ENCODE peak calls at places on chromosomes 1 and 21, in nine cellular contexts. N, Z, S, U, Y, L, J, W and Q are unnamed samples.

GRCh38 chr1:212457740-212458338 is 25.1 kb downstream of the NENF start:
- DNase-seq in W (no peak), N (peak; percentile 65), S (no peak), Y (peak; percentile 21), Z (no peak), L (peak; percentile 66), U (peak; percentile 63), J (no peak), Q (no peak)

GRCh38 chr1:14627608-14628489 is 29.4 kb downstream of the KAZN start:
- DNase-seq in Z (no peak), L (no peak), S (no peak), Y (no peak), N (no peak), W (no peak), J (no peak), U (no peak), Q (no peak)

GRCh38 chr1:228000416-228000815 is 6.4 kb upstream of the WNT3A start:
- DNase-seq in S (no peak), Z (no peak), L (no peak), W (no peak), U (no peak), J (peak; percentile 16), Y (no peak), N (no peak), Q (no peak)

GRCh38 chr1:21565285-21565684 is 56.1 kb downstream of the ALPL start:
- DNase-seq in Z (no peak), L (no peak), N (no peak), S (no peak), J (no peak), U (no peak), Y (no peak), W (no peak), Q (no peak)

GRCh38 chr1:119046429-119047039 is 58.4 kb upstream of the TBX15 start:
- DNase-seq in U (peak; percentile 72), J (no peak), N (no peak), S (no peak), L (no peak), Y (peak; percentile 61), W (no peak), Z (peak; percentile 29), Q (no peak)

GRCh38 chr1:62321438-62321837 is 2.2 kb upstream of the KANK4 start:
- DNase-seq in U (peak; percentile 24), N (no peak), S (no peak), Y (peak; percentile 89), Z (peak; percentile 33), J (no peak), L (no peak), W (peak; percentile 87), Q (peak; percentile 56)

GRCh38 chr1:243848165-243849088 is 1.6 kb downstream of the AKT3 start:
- DNase-seq in W (no peak), S (no peak), Y (no peak), U (no peak), J (no peak), L (no peak), N (no peak), Z (no peak), Q (no peak)

GRCh38 chr1:112904831-112905227 is 51.2 kb downstream of the SLC16A1 start:
- DNase-seq in L (no peak), Y (no peak), N (no peak), W (no peak), S (no peak), U (no peak), Z (no peak), J (no peak), Q (no peak)

GRCh38 chr1:23187637-23188036 is 19.0 kb upstream of the LUZP1 start:
- DNase-seq in L (no peak), W (no peak), S (no peak), U (no peak), Y (no peak), N (no peak), J (no peak), Z (no peak), Q (no peak)

GRCh38 chr1:2192031-2192995 is 2.3 kb downstream of the FAAP20 start:
- DNase-seq in N (no peak), Z (peak; percentile 38), Y (peak; percentile 88), W (no peak), J (no peak), S (no peak), U (peak; percentile 81), L (no peak), Q (no peak)

GRCh38 chr1:103373991-103374390 is 151.5 kb upstream of the RNPC3 start:
- DNase-seq in S (no peak), J (no peak), Y (peak; percentile 21), U (no peak), W (no peak), L (no peak), Z (no peak), N (no peak), Q (no peak)

GRCh38 chr1:204356997-204357396 is 2.7 kb downstream of the PLEKHA6 start:
- DNase-seq in U (no peak), W (no peak), S (no peak), Y (no peak), L (no peak), N (no peak), J (no peak), Z (no peak), Q (no peak)

GRCh38 chr1:93908394-93909145 is 660 bp downstream of the GCLM start:
- DNase-seq in U (no peak), L (peak; percentile 60), S (no peak), Z (peak; percentile 3), W (no peak), N (peak; percentile 41), J (peak; percentile 76), Y (peak; percentile 7), Q (no peak)

GRCh38 chr1:29120955-29121485 is 2.7 kb downstream of the TMEM200B start:
- DNase-seq in Y (peak; percentile 38), S (no peak), Z (peak; percentile 35), N (peak; percentile 79), U (peak; percentile 39), L (peak; percentile 88), W (no peak), J (peak; percentile 76), Q (no peak)

GRCh38 chr1:8903410-8903809 is 24.9 kb upstream of the ENO1 start:
- DNase-seq in J (no peak), W (no peak), L (no peak), N (no peak), Z (no peak), Y (peak; percentile 44), U (peak; percentile 31), S (no peak), Q (no peak)
- TF ChIP-seq CTCF in J (no peak), W (no peak), L (no peak), N (no peak), Z (no peak), Y (no peak), U (no peak), S (no peak), Q (peak; percentile 31)

DNA sequence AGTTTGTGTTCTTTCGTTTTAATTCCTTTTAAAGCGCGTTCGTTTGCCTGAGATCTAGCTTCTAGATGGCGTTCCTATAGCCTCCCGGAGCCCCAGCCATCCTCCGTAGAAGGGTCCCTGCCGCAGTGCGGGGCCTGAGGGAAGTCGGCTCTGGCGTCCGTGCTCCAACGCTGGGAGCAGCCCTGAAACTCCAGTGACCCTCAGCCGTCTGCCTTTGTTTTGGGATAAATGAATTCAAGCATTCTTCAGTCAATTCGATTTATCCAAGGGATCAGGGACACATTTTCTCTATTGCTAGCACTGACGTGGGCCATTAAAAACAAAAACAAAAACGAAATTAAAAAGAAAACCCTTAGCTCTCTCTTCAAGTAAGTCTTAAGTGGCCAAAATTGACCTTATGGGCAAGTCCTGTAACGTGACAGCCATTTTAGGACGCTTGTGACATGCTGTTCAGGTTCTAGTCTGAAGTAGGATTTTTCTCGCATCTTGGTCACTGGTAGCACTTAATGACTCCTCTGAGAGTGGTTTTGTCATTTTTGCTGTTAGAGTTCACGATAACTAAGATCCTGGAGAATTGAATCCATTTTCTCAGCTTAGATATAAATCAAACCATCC is 757 bp upstream of the HSPA13 start:
- DNase-seq in Y (peak; percentile 31), Z (peak; percentile 2), L (peak; percentile 14), W (no peak), S (peak; percentile 12), J (no peak), U (peak; percentile 52), N (no peak), Q (no peak)
- TF ChIP-seq CTCF in Y (no peak), Z (no peak), L (no peak), W (no peak), S (no peak), J (no peak), U (peak; percentile 13), N (no peak), Q (no peak)

GRCh38 chr1:226979517-226980121 is 39.5 kb downstream of the COQ8A start:
- DNase-seq in Y (no peak), Z (no peak), N (no peak), J (peak; percentile 60), W (no peak), S (no peak), L (no peak), U (no peak), Q (no peak)

GRCh38 chr1:226977973-226978344 is 37.9 kb downstream of the COQ8A start:
- DNase-seq in Y (no peak), W (no peak), L (no peak), J (peak; percentile 64), N (no peak), U (no peak), S (no peak), Z (no peak), Q (no peak)

GRCh38 chr1:226978350-226979114 is 38.4 kb downstream of the COQ8A start:
- DNase-seq in Y (no peak), N (no peak), W (no peak), L (no peak), S (no peak), U (no peak), Z (no peak), J (peak; percentile 43), Q (no peak)

GRCh38 chr1:226980122-226980551 is 40.0 kb downstream of the COQ8A start:
- DNase-seq in Y (no peak), J (peak; percentile 68), U (no peak), S (no peak), Z (no peak), W (no peak), L (no peak), N (no peak), Q (no peak)

DNA sequence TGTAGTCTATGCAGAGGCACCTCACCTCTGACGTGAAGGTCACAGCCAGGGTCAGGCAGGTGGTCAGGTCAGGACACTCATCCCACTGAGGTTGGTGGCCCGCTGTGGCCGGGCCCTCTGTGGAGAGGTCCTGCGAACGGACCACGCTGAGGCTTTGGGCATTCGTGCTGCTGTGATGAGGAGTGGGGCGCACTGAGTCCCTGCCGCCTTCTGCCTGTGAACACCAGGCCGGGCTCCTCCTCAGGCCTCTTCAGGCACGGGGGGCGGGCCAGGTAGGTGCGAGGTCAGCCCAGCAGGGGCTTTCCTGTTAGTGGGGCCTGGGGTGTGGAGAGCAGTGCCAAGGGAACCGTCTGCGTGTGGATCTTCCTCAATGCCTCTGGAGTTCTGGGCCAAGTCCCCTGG is 39.0 kb downstream of the COQ8A start:
- DNase-seq in S (no peak), L (no peak), W (no peak), Z (no peak), J (peak; percentile 64), N (no peak), Y (no peak), U (no peak), Q (no peak)
- TF ChIP-seq CTCF in S (no peak), L (no peak), W (no peak), Z (no peak), J (no peak), N (no peak), Y (no peak), U (no peak), Q (no peak)

DNA sequence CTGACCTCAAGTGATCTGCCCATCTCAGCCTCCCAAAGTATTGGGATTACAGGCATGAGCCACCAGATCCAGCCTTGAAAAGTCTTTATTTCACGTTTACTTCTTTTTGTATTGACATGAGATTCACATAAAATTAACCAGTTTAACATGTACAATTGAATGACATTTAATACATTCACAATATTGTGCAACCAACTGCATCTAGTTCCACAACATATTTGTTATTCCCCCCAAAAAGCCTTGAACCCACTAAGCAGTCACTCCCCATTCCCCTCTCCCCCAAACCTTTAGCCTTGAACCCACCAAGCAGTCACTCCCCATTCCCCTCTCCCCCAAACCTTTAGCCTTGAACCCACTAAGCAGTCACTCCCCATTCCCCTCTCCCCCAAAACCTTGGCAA is 62.0 kb downstream of the ACBD6 start:
- DNase-seq in Y (no peak), U (no peak), L (no peak), S (no peak), Z (no peak), N (no peak), J (no peak), W (no peak), Q (no peak)
- TF ChIP-seq CTCF in Y (no peak), U (no peak), L (no peak), S (no peak), Z (no peak), N (no peak), J (no peak), W (no peak), Q (no peak)